ENCODE peak calls at places on chromosomes 1 and 21, in five cellular contexts. One of them, this sample, is unnamed.

GRCh38 chr1:27455166-27455811 is 34.7 kb downstream of the WASF2 start:
- DNase-seq in PC-3: no peak
- DNase-seq in endodermal cell: no peak
- DNase-seq in endothelial cell of umbilical vein: no peak
- DNase-seq in heart right ventricle: no peak
- DNase-seq in this sample: peak; percentile 32

GRCh38 chr1:201640624-201641023 is 101.7 kb downstream of the NAV1 start:
- DNase-seq in heart right ventricle: peak; percentile 51
- DNase-seq in endodermal cell: no peak
- DNase-seq in endothelial cell of umbilical vein: no peak
- DNase-seq in PC-3: no peak
- DNase-seq in this sample: no peak

GRCh38 chr1:31705080-31705866 is 1.5 kb upstream of the COL16A1 start:
- DNase-seq in endodermal cell: peak; percentile 88
- DNase-seq in endothelial cell of umbilical vein: no peak
- DNase-seq in PC-3: peak; percentile 49
- DNase-seq in heart right ventricle: peak; percentile 56
- DNase-seq in this sample: peak; percentile 41

GRCh38 chr21:15533618-15534017 is 196.2 kb upstream of the USP25 start:
- DNase-seq in heart right ventricle: no peak
- DNase-seq in PC-3: no peak
- DNase-seq in endodermal cell: no peak
- DNase-seq in endothelial cell of umbilical vein: no peak
- DNase-seq in this sample: no peak

GRCh38 chr1:47679301-47679751 is 241.5 kb downstream of the FOXD2 start:
- DNase-seq in heart right ventricle: no peak
- DNase-seq in endodermal cell: peak; percentile 26
- DNase-seq in PC-3: no peak
- DNase-seq in endothelial cell of umbilical vein: no peak
- DNase-seq in this sample: no peak

GRCh38 chr1:12460911-12461621 is 156.9 kb downstream of the DHRS3 start:
- DNase-seq in PC-3: no peak
- DNase-seq in heart right ventricle: peak; percentile 60
- DNase-seq in endodermal cell: no peak
- DNase-seq in endothelial cell of umbilical vein: peak; percentile 97
- DNase-seq in this sample: no peak

GRCh38 chr1:115714572-115715141 is 53.9 kb downstream of the CASQ2 start:
- DNase-seq in PC-3: peak; percentile 97
- DNase-seq in endodermal cell: peak; percentile 78
- DNase-seq in heart right ventricle: no peak
- DNase-seq in endothelial cell of umbilical vein: no peak
- DNase-seq in this sample: peak; percentile 39

GRCh38 chr1:200558866-200559459 is 61.6 kb downstream of the KIF14 start:
- DNase-seq in heart right ventricle: no peak
- DNase-seq in endothelial cell of umbilical vein: peak; percentile 84
- DNase-seq in endodermal cell: no peak
- DNase-seq in PC-3: peak; percentile 84
- DNase-seq in this sample: peak; percentile 46

GRCh38 chr1:44719318-44719717 is 11.7 kb downstream of the RNU5D-1 start:
- DNase-seq in heart right ventricle: no peak
- DNase-seq in endodermal cell: peak; percentile 53
- DNase-seq in endothelial cell of umbilical vein: no peak
- DNase-seq in PC-3: no peak
- DNase-seq in this sample: no peak

GRCh38 chr1:147391114-147391513 is 148.6 kb downstream of the CHD1L start:
- DNase-seq in endodermal cell: no peak
- DNase-seq in heart right ventricle: no peak
- DNase-seq in PC-3: no peak
- DNase-seq in endothelial cell of umbilical vein: no peak
- DNase-seq in this sample: no peak

GRCh38 chr1:19815801-19816736 is 986 bp upstream of the RNF186 start:
- DNase-seq in endodermal cell: no peak
- DNase-seq in endothelial cell of umbilical vein: no peak
- DNase-seq in heart right ventricle: no peak
- DNase-seq in PC-3: no peak
- DNase-seq in this sample: peak; percentile 97

GRCh38 chr1:34695580-34695979 is 59.3 kb upstream of the GJB5 start:
- DNase-seq in PC-3: no peak
- DNase-seq in endothelial cell of umbilical vein: no peak
- DNase-seq in heart right ventricle: no peak
- DNase-seq in endodermal cell: no peak
- DNase-seq in this sample: no peak

GRCh38 chr1:28144203-28145135 is 32.0 kb downstream of the PTAFR start:
- DNase-seq in endodermal cell: no peak
- DNase-seq in PC-3: peak; percentile 81
- DNase-seq in endothelial cell of umbilical vein: no peak
- DNase-seq in heart right ventricle: no peak
- DNase-seq in this sample: no peak

DNA sequence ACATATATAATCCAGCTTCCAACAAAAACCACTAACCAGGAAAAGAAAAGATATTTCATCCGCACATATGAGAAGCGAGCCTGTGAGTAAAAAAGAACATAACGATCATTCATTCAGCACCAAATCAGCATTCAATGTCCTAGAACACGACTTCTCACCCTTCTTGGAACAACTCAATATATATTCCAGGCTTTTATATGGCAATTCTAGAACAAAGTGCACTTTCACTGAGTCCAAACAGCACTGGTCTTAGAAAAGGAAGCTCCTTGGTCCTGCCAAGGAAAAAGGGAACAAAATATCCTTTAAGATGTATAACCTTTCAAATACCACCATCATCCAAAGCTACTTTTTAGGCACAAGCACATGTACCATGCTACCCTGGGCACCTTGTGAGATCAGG is 44.5 kb downstream of the RPL5 start:
- DNase-seq in PC-3: no peak
- DNase-seq in endodermal cell: no peak
- DNase-seq in heart right ventricle: no peak
- DNase-seq in endothelial cell of umbilical vein: no peak
- DNase-seq in this sample: no peak
- H3K27ac ChIP-seq in PC-3: no peak overlapping the region
- H3K27ac ChIP-seq in endodermal cell: no peak overlapping the region
- H3K27ac ChIP-seq in heart right ventricle: no peak overlapping the region
- H3K27ac ChIP-seq in endothelial cell of umbilical vein: no peak overlapping the region
- H3K27ac ChIP-seq in this sample: no peak overlapping the region

DNA sequence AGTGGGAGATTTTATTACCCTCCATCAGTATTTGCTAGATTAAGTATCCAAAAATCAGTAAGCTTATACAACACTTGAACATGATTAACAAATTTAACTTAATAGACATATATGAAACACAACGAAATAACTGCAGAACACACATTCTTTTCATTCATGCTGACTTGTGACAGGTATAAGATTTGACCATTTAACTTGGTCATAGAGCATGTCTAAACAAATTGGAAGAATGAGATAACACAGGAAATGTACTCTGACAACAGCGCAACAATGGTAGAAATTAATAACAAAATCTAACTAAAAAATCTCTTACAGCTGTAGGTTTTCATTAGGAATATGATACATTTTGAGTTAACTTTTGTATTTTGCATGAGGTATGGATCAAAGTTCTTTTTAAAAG is 62.4 kb upstream of the TTLL7 start:
- DNase-seq in endothelial cell of umbilical vein: no peak
- DNase-seq in PC-3: no peak
- DNase-seq in endodermal cell: no peak
- DNase-seq in heart right ventricle: no peak
- DNase-seq in this sample: no peak
- H3K9me3 ChIP-seq in endothelial cell of umbilical vein: no peaks in the 10 kb centered on the region
- H3K9me3 ChIP-seq in PC-3: no peaks in the 10 kb centered on the region
- H3K9me3 ChIP-seq in endodermal cell: peaks cover 4% of the 10 kb centered on the region
- H3K9me3 ChIP-seq in heart right ventricle: no peaks in the 10 kb centered on the region
- H3K9me3 ChIP-seq in this sample: no peaks in the 10 kb centered on the region

GRCh38 chr1:10698726-10699469 is 97.5 kb downstream of the CASZ1 start:
- DNase-seq in PC-3: no peak
- DNase-seq in endodermal cell: no peak
- DNase-seq in endothelial cell of umbilical vein: no peak
- DNase-seq in heart right ventricle: no peak
- DNase-seq in this sample: no peak
- H3K4me1 ChIP-seq in PC-3: peaks cover 14% of the 10 kb centered on the region
- H3K4me1 ChIP-seq in endodermal cell: no peaks in the 10 kb centered on the region
- H3K4me1 ChIP-seq in endothelial cell of umbilical vein: no peaks in the 10 kb centered on the region
- H3K4me1 ChIP-seq in heart right ventricle: peaks cover 41% of the 10 kb centered on the region
- H3K4me1 ChIP-seq in this sample: no peaks in the 10 kb centered on the region

DNA sequence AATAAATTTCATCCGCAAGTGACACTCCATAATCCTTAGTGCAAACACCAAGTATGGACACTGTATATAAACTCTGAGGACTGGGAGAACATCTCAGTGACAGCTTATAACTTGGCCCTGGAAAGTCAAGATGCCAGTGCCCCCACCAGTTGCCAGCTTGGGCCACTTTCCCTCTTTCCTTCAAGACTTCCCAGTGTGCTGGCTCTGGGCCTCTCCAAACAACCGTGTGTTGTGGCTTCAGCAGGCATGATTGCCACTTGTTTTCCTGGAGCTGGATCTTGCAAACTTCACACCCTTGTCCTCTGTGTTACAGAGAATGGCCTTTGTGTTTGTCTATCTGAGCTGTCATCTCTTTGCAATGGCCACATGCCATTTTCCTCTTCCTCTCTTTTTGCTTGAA is 37.0 kb downstream of the CCDC185 start:
- DNase-seq in heart right ventricle: no peak
- DNase-seq in PC-3: no peak
- DNase-seq in endothelial cell of umbilical vein: no peak
- DNase-seq in endodermal cell: no peak
- DNase-seq in this sample: no peak
- H3K27ac ChIP-seq in heart right ventricle: no peak overlapping the region
- H3K27ac ChIP-seq in PC-3: no peak overlapping the region
- H3K27ac ChIP-seq in endothelial cell of umbilical vein: no peak overlapping the region
- H3K27ac ChIP-seq in endodermal cell: no peak overlapping the region
- H3K27ac ChIP-seq in this sample: no peak overlapping the region

DNA sequence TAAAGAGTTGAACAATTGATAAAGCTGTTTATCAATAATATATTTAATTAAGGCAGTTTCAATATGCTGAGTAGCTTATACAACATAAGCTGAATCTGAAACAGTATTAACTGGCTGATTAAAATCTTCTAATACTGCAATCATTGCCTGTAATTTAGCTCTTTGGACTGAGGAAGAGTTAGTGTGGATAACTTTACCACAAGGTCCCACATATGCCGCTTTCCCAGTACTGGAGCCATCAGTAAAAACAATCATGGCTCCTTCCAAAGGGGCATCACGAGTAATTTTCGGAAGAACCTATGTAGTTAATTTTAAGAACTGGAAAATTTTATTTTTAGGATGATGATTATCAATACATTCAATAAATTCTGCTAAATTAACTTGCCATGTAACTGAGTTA is 6.7 kb downstream of the DAP3 start:
- DNase-seq in heart right ventricle: no peak
- DNase-seq in endodermal cell: no peak
- DNase-seq in PC-3: no peak
- DNase-seq in endothelial cell of umbilical vein: no peak
- DNase-seq in this sample: no peak
- H3K9me3 ChIP-seq in heart right ventricle: no peaks in the 10 kb centered on the region
- H3K9me3 ChIP-seq in endodermal cell: peaks cover 78% of the 10 kb centered on the region
- H3K9me3 ChIP-seq in PC-3: no peaks in the 10 kb centered on the region
- H3K9me3 ChIP-seq in endothelial cell of umbilical vein: no peaks in the 10 kb centered on the region
- H3K9me3 ChIP-seq in this sample: no peaks in the 10 kb centered on the region

GRCh38 chr21:44873356-44874239 is at the start of gene PTTG1IP:
- DNase-seq in heart right ventricle: peak; percentile 100
- DNase-seq in endodermal cell: peak; percentile 100
- DNase-seq in PC-3: peak; percentile 99
- DNase-seq in endothelial cell of umbilical vein: peak; percentile 99
- DNase-seq in this sample: peak; percentile 99
- H3K4me1 ChIP-seq in heart right ventricle: peaks cover 60% of the 10 kb centered on the region
- H3K4me1 ChIP-seq in endodermal cell: peaks cover 17% of the 10 kb centered on the region
- H3K4me1 ChIP-seq in PC-3: peaks cover 59% of the 10 kb centered on the region
- H3K4me1 ChIP-seq in endothelial cell of umbilical vein: peaks cover 59% of the 10 kb centered on the region
- H3K4me1 ChIP-seq in this sample: peaks cover 6% of the 10 kb centered on the region

DNA sequence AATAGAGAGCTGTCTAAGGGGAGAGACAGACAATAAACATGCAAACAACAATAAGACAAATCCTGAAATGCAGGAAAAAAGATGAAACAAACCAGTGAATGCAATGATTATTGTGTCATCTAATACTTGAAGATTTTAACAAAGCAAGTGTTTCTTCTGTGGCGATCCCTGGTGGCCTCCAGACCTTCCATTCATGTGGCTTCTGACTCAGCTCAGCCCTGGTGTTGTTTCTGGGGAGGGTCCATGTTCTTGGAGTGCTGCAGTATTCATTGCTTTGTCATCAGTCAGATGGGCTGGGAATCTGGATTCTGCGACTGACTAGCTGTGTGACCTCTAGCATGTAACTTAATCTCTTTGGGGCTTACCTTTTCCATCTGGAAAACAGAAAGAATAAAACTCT is 1.5 kb upstream of the C2CD4D start:
- DNase-seq in endodermal cell: no peak
- DNase-seq in heart right ventricle: no peak
- DNase-seq in endothelial cell of umbilical vein: peak; percentile 66
- DNase-seq in PC-3: peak; percentile 82
- DNase-seq in this sample: no peak
- H3K27ac ChIP-seq in endodermal cell: no peak overlapping the region
- H3K27ac ChIP-seq in heart right ventricle: no peak overlapping the region
- H3K27ac ChIP-seq in endothelial cell of umbilical vein: no peak overlapping the region
- H3K27ac ChIP-seq in PC-3: peak overlapping the region; percentile 97
- H3K27ac ChIP-seq in this sample: no peak overlapping the region

GRCh38 chr21:36694593-36695282 is 4.2 kb upstream of the SIM2 start:
- DNase-seq in endothelial cell of umbilical vein: no peak
- DNase-seq in endodermal cell: no peak
- DNase-seq in PC-3: no peak
- DNase-seq in heart right ventricle: no peak
- DNase-seq in this sample: no peak
- H3K9me3 ChIP-seq in endothelial cell of umbilical vein: no peaks in the 10 kb centered on the region
- H3K9me3 ChIP-seq in endodermal cell: no peaks in the 10 kb centered on the region
- H3K9me3 ChIP-seq in PC-3: no peaks in the 10 kb centered on the region
- H3K9me3 ChIP-seq in heart right ventricle: no peaks in the 10 kb centered on the region
- H3K9me3 ChIP-seq in this sample: no peaks in the 10 kb centered on the region

This sample was measured in small intestine.